ENCODE peak calls at places on chromosomes 13 and 19, in ten cellular contexts. O, N, X, V, A, E, G, T, P and R are unnamed samples.

GRCh38 chr13:29065142-29065541 is 245.0 kb downstream of the MTUS2 start:
- DNase-seq in P (no peak), A (no peak), O (no peak), T (no peak), N (no peak), V (no peak), E (no peak), X (no peak), G (no peak), R (no peak)

GRCh38 chr19:13099073-13099999 is 3.3 kb downstream of the LYL1 start:
- DNase-seq in O (peak; percentile 65), G (no peak), V (peak; percentile 38), T (peak; percentile 81), N (no peak), A (peak; percentile 81), E (no peak), X (no peak), P (no peak), R (peak; percentile 86)

GRCh38 chr19:12913871-12914690 is 5.0 kb downstream of the SYCE2 start:
- DNase-seq in O (peak; percentile 23), X (no peak), A (no peak), T (no peak), E (no peak), V (peak; percentile 48), P (no peak), N (no peak), G (no peak), R (no peak)

GRCh38 chr19:30144794-30145193 is 202.8 kb downstream of the URI1 start:
- DNase-seq in O (no peak), G (no peak), N (no peak), T (peak; percentile 33), E (no peak), V (no peak), X (no peak), A (no peak), P (no peak), R (no peak)

GRCh38 chr19:46863818-46864629 is 3.2 kb downstream of the ARHGAP35 start:
- DNase-seq in T (no peak), V (peak; percentile 48), N (peak; percentile 61), G (peak; percentile 34), X (no peak), O (peak; percentile 82), P (no peak), E (no peak), A (no peak), R (no peak)

GRCh38 chr19:50432221-50432626 is 468 bp upstream of the MYBPC2 start:
- DNase-seq in N (no peak), E (no peak), T (no peak), X (no peak), V (no peak), O (peak; percentile 83), G (no peak), P (no peak), A (no peak), R (peak; percentile 58)

GRCh38 chr19:7605490-7606222 is 10.0 kb downstream of the CAMSAP3 start:
- DNase-seq in O (peak; percentile 47), V (peak; percentile 26), P (no peak), X (no peak), T (peak; percentile 18), N (no peak), A (no peak), G (peak; percentile 93), E (no peak), R (peak; percentile 62)

GRCh38 chr13:104426435-104426834 is 1360.2 kb upstream of the SLC10A2 start:
- DNase-seq in X (no peak), N (no peak), E (no peak), P (no peak), O (no peak), V (no peak), A (no peak), T (no peak), G (no peak), R (no peak)

GRCh38 chr19:29510701-29511265 is 15.0 kb upstream of the VSTM2B start:
- DNase-seq in O (peak; percentile 40), A (no peak), P (no peak), E (peak; percentile 35), V (no peak), N (no peak), T (no peak), G (no peak), X (no peak), R (no peak)

GRCh38 chr13:101307181-101307701 is 109.1 kb downstream of the NALCN start:
- DNase-seq in X (no peak), V (peak; percentile 74), P (no peak), T (no peak), A (no peak), E (no peak), O (no peak), G (no peak), N (peak; percentile 90), R (no peak)

GRCh38 chr19:38849746-38850230 is at the start of gene HNRNPL:
- DNase-seq in X (peak; percentile 99), E (peak; percentile 100), P (peak; percentile 100), O (no peak), G (peak; percentile 99), A (no peak), T (peak; percentile 99), N (no peak), V (no peak), R (peak; percentile 94)

GRCh38 chr13:95060120-95060519 is 241.1 kb downstream of the ABCC4 start:
- DNase-seq in O (no peak), V (no peak), P (no peak), T (no peak), G (no peak), E (no peak), N (no peak), X (no peak), A (no peak), R (no peak)

GRCh38 chr13:35914662-35915061 is 216.5 kb downstream of the DCLK1 start:
- DNase-seq in O (no peak), N (no peak), V (peak; percentile 24), E (no peak), T (no peak), X (no peak), P (no peak), G (no peak), A (no peak), R (no peak)

GRCh38 chr13:99392126-99392805 is 85.1 kb upstream of the GPR183 start:
- DNase-seq in N (no peak), A (no peak), O (no peak), P (no peak), V (no peak), X (no peak), G (no peak), T (no peak), E (no peak), R (no peak)

GRCh38 chr13:99589575-99589974 is 88.3 kb downstream of the TM9SF2 start:
- DNase-seq in N (no peak), A (no peak), O (no peak), V (no peak), T (no peak), P (no peak), G (no peak), X (no peak), E (no peak), R (no peak)

GRCh38 chr19:32649751-32650150 is 25.2 kb downstream of the ANKRD27 start:
- DNase-seq in N (no peak), V (no peak), A (peak; percentile 74), P (no peak), T (no peak), E (no peak), O (no peak), G (no peak), X (no peak), R (no peak)

GRCh38 chr19:55210120-55210493 is 806 bp upstream of the PTPRH start:
- DNase-seq in A (no peak), V (peak; percentile 97), P (no peak), E (no peak), T (no peak), O (no peak), X (no peak), G (no peak), N (peak; percentile 98), R (no peak)

GRCh38 chr13:113668491-113668971 is 1.5 kb downstream of the GRK1 start:
- DNase-seq in V (no peak), T (no peak), N (no peak), P (peak; percentile 61), A (peak; percentile 4), O (no peak), G (no peak), E (peak; percentile 34), X (no peak), R (no peak)

GRCh38 chr13:23067129-23067528 is 113.7 kb upstream of the SGCG start:
- DNase-seq in V (no peak), G (no peak), X (no peak), O (no peak), E (no peak), T (no peak), N (no peak), A (no peak), P (no peak), R (no peak)
- TF ChIP-seq CTCF in V (no peak), G (no peak), X (no peak), O (no peak), E (no peak), T (no peak), N (no peak), A (no peak), P (no peak), R (no peak)

GRCh38 chr19:40533508-40533907 is 43.2 kb upstream of the SHKBP1 start:
- DNase-seq in O (no peak), G (no peak), V (peak; percentile 10), T (no peak), P (no peak), X (no peak), E (no peak), A (no peak), N (no peak), R (no peak)
- TF ChIP-seq CTCF in O (peak; percentile 25), G (peak; percentile 43), V (peak; percentile 45), T (no peak), P (no peak), X (no peak), E (no peak), A (no peak), N (peak; percentile 14), R (no peak)

DNA sequence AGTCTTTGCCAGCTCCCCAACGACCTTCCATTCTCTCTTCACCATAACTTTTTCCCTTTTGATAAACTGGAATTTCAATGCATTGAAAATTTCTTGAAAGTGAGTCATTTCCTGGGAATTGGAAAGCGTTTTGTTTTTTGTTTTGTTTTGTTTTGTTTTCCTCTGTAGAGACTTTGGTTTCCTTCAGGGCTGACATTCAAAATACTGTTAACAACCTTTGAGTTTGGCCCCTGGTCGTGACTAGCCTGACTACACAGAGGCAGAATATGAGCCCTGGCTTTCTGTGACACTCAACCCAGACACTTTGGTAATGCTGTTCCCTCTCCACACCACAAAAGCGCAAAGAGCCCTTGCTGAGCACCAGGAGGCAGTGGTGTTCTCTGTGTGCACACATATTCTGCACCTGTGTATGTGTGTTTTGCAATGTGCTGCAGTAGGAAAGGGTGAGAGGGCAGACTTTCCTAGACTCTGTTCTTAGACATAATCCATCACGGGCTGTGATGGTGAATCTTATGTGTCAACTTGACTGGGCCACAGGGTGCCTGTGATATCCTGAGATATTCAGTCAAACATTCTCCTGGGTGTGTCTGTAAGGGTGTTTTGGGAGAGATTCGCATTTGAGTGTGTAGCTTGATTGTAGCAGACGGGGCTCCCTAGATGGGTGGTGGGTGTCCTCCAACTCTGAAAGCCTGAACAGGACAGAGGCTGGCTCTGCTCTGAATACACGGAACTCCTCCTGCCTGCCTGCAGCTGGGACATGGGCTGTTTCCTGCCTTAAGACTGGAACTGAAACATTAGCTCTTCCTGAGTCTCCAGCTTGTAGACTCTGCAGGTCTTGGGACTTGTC is 29.5 kb upstream of the ANKRD10 start:
- DNase-seq in A (no peak), G (peak; percentile 32), T (no peak), V (peak; percentile 71), O (peak; percentile 72), X (no peak), N (peak; percentile 69), P (no peak), E (no peak), R (peak; percentile 76)
- TF ChIP-seq CTCF in A (peak; percentile 55), G (peak; percentile 55), T (peak; percentile 28), V (peak; percentile 87), O (peak; percentile 66), X (peak; percentile 61), N (peak; percentile 71), P (peak; percentile 62), E (no peak), R (peak; percentile 68)

GRCh38 chr13:97125810-97126738 is 96.1 kb upstream of the MBNL2 start:
- DNase-seq in P (no peak), E (no peak), G (peak; percentile 31), O (no peak), A (peak; percentile 23), T (no peak), N (peak; percentile 39), V (peak; percentile 75), X (no peak), R (peak; percentile 62)
- TF ChIP-seq CTCF in P (peak; percentile 11), E (no peak), G (no peak), O (no peak), A (no peak), T (no peak), N (no peak), V (no peak), X (no peak), R (no peak)